ENCODE peak calls at places on chromosomes 12 and 14, in ten cellular contexts. S is fibroblast of the aortic adventitia; A is ovary; P is GM19239; Z is islet precursor cell; R is GM03348; O is MCF 10A; T is stimulated activated naive CD8-positive, alpha-beta T cell treated with anti-CD3 and anti-CD28 coated beads, Interleukin-15, Interleukin-2, amounts not matched to agents 100 U/mL and 50 U/mL, for 24 hours; D is substantia nigra; N is immature natural killer cell. I is an unnamed sample.

GRCh38 chr12:14327717-14328116 is 37.8 kb upstream of the ATF7IP start:
- DNase-seq in O (no peak), P (no peak), Z (no peak), A (no peak), R (peak), N (no peak), S (peak), T (no peak), D (no peak), I (no peak)

GRCh38 chr12:39451977-39452376 is 9.1 kb upstream of the KIF21A start:
- DNase-seq in O (no peak), P (no peak), Z (no peak), D (no peak), R (no peak), T (no peak), A (no peak), N (no peak), S (no peak), I (peak)

GRCh38 chr14:75418779-75419768 is 8.7 kb upstream of the JDP2 start:
- DNase-seq in A (no peak), P (peak), O (peak), Z (peak), R (no peak), T (peak), D (no peak), N (no peak), S (no peak), I (peak)

GRCh38 chr12:61525331-61525730 is 734.9 kb upstream of the USP15 start:
- DNase-seq in S (no peak), A (no peak), D (no peak), O (no peak), T (no peak), Z (no peak), P (no peak), R (no peak), N (no peak), I (no peak)

GRCh38 chr12:31817120-31817519 is 88.3 kb upstream of the AMN1 start:
- DNase-seq in S (no peak), A (no peak), Z (peak), D (no peak), P (no peak), T (no peak), O (no peak), N (no peak), R (no peak), I (no peak)

GRCh38 chr12:116380066-116380465 is 102.6 kb upstream of the MED13L start:
- DNase-seq in N (no peak), R (no peak), O (no peak), T (no peak), P (no peak), S (no peak), A (no peak), D (no peak), Z (no peak), I (no peak)

GRCh38 chr12:88248606-88249005 is 106.5 kb downstream of the TMTC3 start:
- DNase-seq in O (no peak), N (no peak), P (no peak), T (no peak), Z (no peak), S (no peak), A (no peak), R (no peak), D (no peak), I (no peak)

GRCh38 chr12:104215638-104216297 is at the start of gene TXNRD1:
- DNase-seq in T (peak), S (peak), D (no peak), R (peak), P (peak), Z (peak), A (peak), N (peak), O (no peak), I (peak)

GRCh38 chr12:3491938-3492867 is 1.2 kb downstream of the PRMT8 start:
- DNase-seq in R (peak), D (no peak), Z (peak), O (peak), P (peak), A (peak), N (no peak), T (peak), S (peak), I (peak)

GRCh38 chr12:122009741-122010140 is 11.9 kb upstream of the BCL7A start:
- DNase-seq in A (no peak), O (no peak), N (no peak), D (no peak), P (no peak), Z (no peak), R (no peak), S (no peak), T (no peak), I (no peak)

GRCh38 chr12:79451988-79452387 is 238.8 kb downstream of the PAWR start:
- DNase-seq in Z (peak), D (no peak), O (peak), P (no peak), R (peak), A (peak), S (peak), N (no peak), T (no peak), I (peak)

GRCh38 chr12:52528641-52529143 is 8.5 kb upstream of the KRT5 start:
- DNase-seq in D (peak), T (no peak), A (no peak), S (no peak), N (no peak), P (no peak), Z (peak), O (no peak), R (no peak), I (no peak)

GRCh38 chr14:24279301-24280186 is 8.1 kb upstream of the RABGGTA start:
- DNase-seq in N (no peak), P (peak), Z (no peak), A (no peak), D (peak), R (no peak), O (peak), S (no peak), T (peak), I (no peak)

GRCh38 chr14:37819155-37820015 is 224.0 kb downstream of the TTC6 start:
- DNase-seq in P (no peak), Z (no peak), R (peak), T (no peak), A (no peak), D (no peak), N (no peak), O (peak), S (no peak), I (peak)

GRCh38 chr14:53458368-53458814 is 305.3 kb upstream of the DDHD1 start:
- DNase-seq in P (no peak), T (no peak), O (peak), R (peak), A (no peak), S (peak), D (no peak), N (no peak), Z (peak), I (peak)

GRCh38 chr12:75717902-75718301 is 206.5 kb upstream of the KRR1 start:
- DNase-seq in O (no peak), N (no peak), R (no peak), T (no peak), A (no peak), S (no peak), D (no peak), Z (no peak), P (no peak), I (no peak)

GRCh38 chr12:9721394-9722092 is 11.4 kb downstream of the CLECL1 start:
- DNase-seq in D (no peak), O (peak), Z (no peak), N (no peak), P (no peak), R (peak), T (no peak), A (no peak), S (peak), I (no peak)

GRCh38 chr12:1836854-1837411 is 16.6 kb downstream of the LRTM2 start:
- DNase-seq in D (peak), P (no peak), Z (no peak), S (no peak), T (no peak), R (no peak), A (no peak), O (no peak), N (no peak), I (no peak)

GRCh38 chr14:100979079-100979478 is 75.6 kb upstream of the RTL1 start:
- DNase-seq in O (no peak), D (no peak), A (no peak), P (no peak), T (no peak), Z (no peak), R (no peak), S (no peak), N (no peak), I (no peak)

GRCh38 chr12:43551971-43552559 is at the start of gene ADAMTS20:
- DNase-seq in O (no peak), P (no peak), R (peak), A (no peak), N (no peak), T (no peak), S (no peak), D (no peak), Z (peak), I (peak)

GRCh38 chr12:115411121-115411520 is 727.1 kb upstream of the TBX3 start:
- DNase-seq in O (no peak), D (no peak), T (no peak), R (no peak), S (no peak), P (no peak), Z (no peak), A (no peak), N (no peak), I (peak)

GRCh38 chr12:62166525-62166924 is 93.7 kb upstream of the USP15 start:
- DNase-seq in S (no peak), Z (no peak), D (no peak), P (no peak), O (no peak), T (no peak), R (peak), N (no peak), A (no peak), I (no peak)

GRCh38 chr14:35213869-35214387 is 78.3 kb upstream of the PSMA6 start:
- DNase-seq in A (no peak), D (no peak), Z (no peak), T (no peak), N (no peak), R (peak), P (no peak), S (peak), O (peak), I (no peak)

GRCh38 chr12:20189767-20190166 is 178.6 kb upstream of the PDE3A start:
- DNase-seq in Z (no peak), N (no peak), T (no peak), O (no peak), A (no peak), D (no peak), R (no peak), S (no peak), P (no peak), I (no peak)

GRCh38 chr12:56941299-56942017 is 7.2 kb upstream of the SDR9C7 start:
- DNase-seq in R (peak), P (no peak), T (no peak), O (peak), D (no peak), S (peak), A (no peak), N (no peak), Z (peak), I (peak)

GRCh38 chr14:60670994-60671393 is 21.7 kb upstream of the SIX1 start:
- DNase-seq in R (no peak), S (no peak), A (no peak), Z (no peak), N (no peak), T (no peak), D (no peak), O (no peak), P (no peak), I (no peak)

GRCh38 chr12:24960222-24960855 is 11.4 kb upstream of the BCAT1 start:
- DNase-seq in N (no peak), A (no peak), O (peak), P (no peak), T (peak), S (peak), Z (peak), R (peak), D (no peak), I (peak)

GRCh38 chr14:82009076-82009475 is 475.4 kb upstream of the SEL1L start:
- DNase-seq in R (no peak), N (no peak), Z (no peak), A (no peak), S (no peak), D (no peak), T (no peak), O (peak), P (no peak), I (peak)

GRCh38 chr14:52069617-52070431 is 965 bp upstream of the NID2 start:
- DNase-seq in A (peak), Z (peak), T (peak), S (peak), P (no peak), R (no peak), N (no peak), D (no peak), O (no peak), I (peak)

GRCh38 chr12:39365364-39366001 is 77.4 kb downstream of the KIF21A start:
- DNase-seq in S (peak), P (no peak), Z (no peak), A (no peak), R (peak), D (no peak), O (no peak), T (no peak), N (no peak), I (no peak)

GRCh38 chr14:99169776-99170356 is 102.1 kb downstream of the BCL11B start:
- DNase-seq in P (no peak), S (no peak), A (no peak), R (no peak), O (no peak), D (no peak), Z (peak), T (no peak), N (no peak), I (peak)

GRCh38 chr14:106872619-106873446 is 1346.5 kb downstream of the TMEM121 start:
- DNase-seq in N (peak), D (no peak), S (no peak), O (peak), R (no peak), A (peak), T (peak), Z (no peak), P (no peak), I (no peak)

GRCh38 chr12:94178886-94179285 is 30.5 kb downstream of the PLXNC1 start:
- DNase-seq in D (no peak), T (no peak), S (no peak), O (no peak), A (no peak), R (no peak), P (no peak), Z (no peak), N (no peak), I (no peak)

GRCh38 chr14:90521121-90521929 is 124.5 kb downstream of the CALM1 start:
- DNase-seq in Z (no peak), D (no peak), R (no peak), P (no peak), O (peak), S (peak), A (peak), N (no peak), T (no peak), I (no peak)

GRCh38 chr12:54261817-54262402 is 18.0 kb downstream of the CBX5 start:
- DNase-seq in N (no peak), R (no peak), D (no peak), T (no peak), O (no peak), P (no peak), Z (no peak), A (no peak), S (peak), I (no peak)

GRCh38 chr12:52370906-52371608 is 3.8 kb upstream of the KRT85 start:
- DNase-seq in Z (no peak), D (peak), P (no peak), S (peak), A (peak), N (no peak), R (peak), T (no peak), O (no peak), I (no peak)

I was measured in mesendoderm.